ENCODE peak calls at places on chromosomes 2 and 18, in nine cellular contexts. M is cardiac muscle cell, A is IMR-90, O is transverse colon, X is HCT116, K is adrenal gland, U is SK-N-SH, C is H1, N is body of pancreas. W is an unnamed sample. For H3K27me3, the result is how much of the 10 kb centered on the place peaks cover.

GRCh38 chr2:108630567-108631405 is 88.5 kb upstream of the RANBP2 start:
- DNase-seq in M (no peak), A (peak), O (no peak), X (no peak), K (no peak), U (no peak), C (no peak), N (no peak), W (no peak)

GRCh38 chr2:45833968-45834344 is 182.5 kb downstream of the PRKCE start:
- DNase-seq in M (no peak), A (no peak), O (no peak), X (no peak), K (no peak), U (no peak), C (no peak), N (no peak), W (no peak)

GRCh38 chr2:120238728-120239487 is 13.7 kb upstream of the RALB start:
- DNase-seq in M (no peak), A (peak), O (peak), X (peak), K (peak), U (no peak), C (no peak), N (no peak), W (no peak)

GRCh38 chr2:240191001-240191400 is 50.5 kb upstream of the OTOS start:
- DNase-seq in M (no peak), A (no peak), O (peak), X (no peak), K (no peak), U (no peak), C (no peak), N (no peak), W (no peak)

GRCh38 chr2:30807249-30807648 is at the start of gene CAPN13:
- DNase-seq in M (no peak), A (no peak), O (peak), X (peak), K (no peak), U (no peak), C (peak), N (peak), W (peak)

GRCh38 chr2:9004338-9005204 is 1.1 kb upstream of the MBOAT2 start:
- DNase-seq in M (no peak), A (peak), O (no peak), X (no peak), K (no peak), U (no peak), C (no peak), N (no peak), W (no peak)

GRCh38 chr2:235546151-235546435 is 52.2 kb downstream of the AGAP1 start:
- DNase-seq in M (no peak), A (no peak), O (no peak), X (no peak), K (no peak), U (no peak), C (no peak), N (no peak), W (no peak)

GRCh38 chr18:70781860-70782453 is 493.1 kb downstream of the SOCS6 start:
- DNase-seq in M (peak), A (peak), O (peak), X (peak), K (peak), U (peak), C (peak), N (peak), W (peak)

GRCh38 chr2:145095641-145096435 is 575.9 kb upstream of the ZEB2 start:
- DNase-seq in M (no peak), A (peak), O (no peak), X (no peak), K (no peak), U (no peak), C (no peak), N (no peak), W (no peak)

GRCh38 chr2:240786355-240786841 is 33.6 kb downstream of the KIF1A start:
- DNase-seq in M (no peak), A (no peak), O (no peak), X (no peak), K (no peak), U (no peak), C (no peak), N (no peak), W (no peak)

GRCh38 chr18:21359746-21360145 is 117.7 kb downstream of the GREB1L start:
- DNase-seq in M (no peak), A (no peak), O (no peak), X (no peak), K (no peak), U (no peak), C (no peak), N (no peak), W (no peak)

GRCh38 chr18:74420491-74420890 is 36.6 kb downstream of the DIPK1C start:
- DNase-seq in M (no peak), A (no peak), O (no peak), X (no peak), K (peak), U (no peak), C (no peak), N (peak), W (no peak)
- H3K27me3 ChIP-seq in M (under half), A (under half), O (under half), X (under half), K (under half), U (under half), C (under half), N (under half), W (under half)

GRCh38 chr2:173649527-173650219 is 295.0 kb downstream of the CDCA7 start:
- DNase-seq in M (no peak), A (no peak), O (no peak), X (no peak), K (no peak), U (no peak), C (no peak), N (no peak), W (no peak)
- H3K4me3 ChIP-seq in M (no peak), A (no peak), O (no peak), X (no peak), K (no peak), U (no peak), C (no peak), N (no peak), W (no peak)

GRCh38 chr18:59268127-59268721 is 5.0 kb downstream of the RAX start:
- DNase-seq in M (no peak), A (no peak), O (no peak), X (no peak), K (no peak), U (peak), C (no peak), N (no peak), W (peak)

GRCh38 chr18:59267511-59268126 is 5.6 kb downstream of the RAX start:
- DNase-seq in M (no peak), A (no peak), O (no peak), X (no peak), K (no peak), U (peak), C (no peak), N (no peak), W (peak)

GRCh38 chr18:59266459-59266858 is 6.8 kb downstream of the RAX start:
- DNase-seq in M (no peak), A (no peak), O (no peak), X (no peak), K (no peak), U (no peak), C (no peak), N (no peak), W (no peak)

GRCh38 chr18:59266019-59266369 is 7.3 kb downstream of the RAX start:
- DNase-seq in M (no peak), A (no peak), O (no peak), X (no peak), K (no peak), U (no peak), C (no peak), N (no peak), W (no peak)

DNA sequence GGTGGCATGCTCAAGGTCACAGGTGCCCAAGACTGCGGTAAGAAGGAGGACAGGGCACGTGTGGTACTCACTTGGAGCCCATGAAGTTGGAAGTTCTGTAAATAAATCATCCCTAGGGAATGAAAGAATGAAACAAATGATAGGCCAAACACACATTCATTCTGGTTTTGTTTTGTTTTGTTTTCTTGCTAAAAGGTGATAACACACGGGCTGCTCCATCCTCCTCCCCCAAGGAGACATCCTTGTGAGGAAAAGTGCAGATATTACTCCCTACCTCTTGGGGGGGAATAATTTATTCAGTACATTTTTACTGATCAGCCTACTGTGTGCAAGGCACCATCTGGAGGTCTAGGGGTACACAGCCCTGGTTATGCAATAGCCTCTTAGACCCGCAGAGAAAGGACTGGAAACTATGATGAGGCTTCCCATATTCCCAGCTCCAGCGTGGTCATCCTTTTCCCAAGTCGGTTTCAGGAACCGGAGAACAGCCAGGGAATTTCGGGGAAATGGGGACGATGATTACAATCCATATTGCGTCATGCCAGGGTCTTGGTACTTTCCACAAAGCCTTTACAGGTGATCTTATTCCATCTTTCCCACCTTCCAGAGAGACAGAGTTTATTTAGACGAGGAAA is 6.3 kb downstream of the RAX start:
- DNase-seq in M (no peak), A (no peak), O (no peak), X (no peak), K (no peak), U (no peak), C (no peak), N (no peak), W (peak)
- H3K27me3 ChIP-seq in M (half or more), A (half or more), O (half or more), X (under half), K (half or more), U (half or more), C (half or more), N (under half), W (half or more)

GRCh38 chr2:178211943-178212342 is 17.6 kb downstream of the OSBPL6 start:
- DNase-seq in M (no peak), A (no peak), O (no peak), X (no peak), K (no peak), U (no peak), C (peak), N (no peak), W (peak)
- H3K4me3 ChIP-seq in M (no peak), A (no peak), O (no peak), X (no peak), K (no peak), U (no peak), C (no peak), N (no peak), W (no peak)

DNA sequence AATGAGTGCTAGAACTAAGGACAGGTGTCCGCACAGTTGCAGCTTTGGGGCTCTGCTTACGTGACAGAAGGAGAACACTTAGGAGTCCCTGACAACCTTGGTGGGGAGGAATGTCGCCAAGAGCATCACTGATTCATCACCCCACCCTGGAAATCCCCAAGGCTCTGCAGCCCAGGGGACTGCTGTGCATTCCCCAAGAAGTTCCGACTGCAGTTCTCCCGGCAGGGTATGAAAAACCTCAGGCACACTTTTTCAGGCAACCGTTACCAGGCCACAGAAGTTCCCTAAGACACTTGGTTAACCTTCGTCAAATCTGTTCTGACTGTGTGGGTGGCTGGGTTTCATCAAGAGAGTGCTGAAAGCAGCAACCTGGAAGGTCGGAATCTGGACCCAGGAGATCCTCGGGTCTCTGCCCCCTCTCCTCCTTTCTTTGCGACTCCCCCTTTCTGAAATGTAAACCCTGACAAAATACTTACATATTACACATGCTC is 192.1 kb upstream of the CXCR4 start:
- DNase-seq in M (peak), A (no peak), O (no peak), X (no peak), K (no peak), U (no peak), C (no peak), N (no peak), W (no peak)
- H3K27me3 ChIP-seq in M (under half), A (under half), O (under half), X (under half), K (under half), U (under half), C (under half), N (under half), W (under half)

GRCh38 chr18:45954070-45954712 is 12.9 kb downstream of the EPG5 start:
- DNase-seq in M (no peak), A (peak), O (no peak), X (peak), K (no peak), U (no peak), C (no peak), N (no peak), W (no peak)
- H3K4me3 ChIP-seq in M (no peak), A (no peak), O (no peak), X (no peak), K (no peak), U (no peak), C (no peak), N (no peak), W (no peak)

GRCh38 chr2:102942098-102942497 is 180.3 kb downstream of the TMEM182 start:
- DNase-seq in M (no peak), A (no peak), O (no peak), X (no peak), K (peak), U (no peak), C (no peak), N (no peak), W (no peak)
- H3K27me3 ChIP-seq in M (under half), A (under half), O (under half), X (under half), K (under half), U (under half), C (under half), N (under half), W (under half)

W was measured in H7.